ENCODE peak calls at places on chromosomes 2 and 18, in seven cellular contexts. One of them, this sample, is unnamed.

GRCh38 chr18:67380867-67381266 is 135.7 kb downstream of the DSEL start:
- DNase-seq in activated naive CD4-positive, alpha-beta T cell: no peak
- DNase-seq in Peyer's patch: no peak
- DNase-seq in GM23248: no peak
- DNase-seq in neural progenitor cell: no peak
- DNase-seq in NCI-H1417: no peak
- DNase-seq in HTR-8/SVneo: no peak
- DNase-seq in this sample: no peak

GRCh38 chr2:132270981-132271546 is 109.3 kb upstream of the ANKRD30BL start:
- DNase-seq in activated naive CD4-positive, alpha-beta T cell: no peak
- DNase-seq in Peyer's patch: no peak
- DNase-seq in GM23248: no peak
- DNase-seq in neural progenitor cell: no peak
- DNase-seq in NCI-H1417: no peak
- DNase-seq in HTR-8/SVneo: no peak
- DNase-seq in this sample: no peak

GRCh38 chr2:173145454-173145853 is 69.8 kb downstream of the MAP3K20 start:
- DNase-seq in activated naive CD4-positive, alpha-beta T cell: no peak
- DNase-seq in Peyer's patch: no peak
- DNase-seq in GM23248: no peak
- DNase-seq in neural progenitor cell: no peak
- DNase-seq in NCI-H1417: no peak
- DNase-seq in HTR-8/SVneo: no peak
- DNase-seq in this sample: no peak

GRCh38 chr2:1223791-1224190 is 189.5 kb upstream of the TPO start:
- DNase-seq in activated naive CD4-positive, alpha-beta T cell: no peak
- DNase-seq in Peyer's patch: no peak
- DNase-seq in GM23248: no peak
- DNase-seq in neural progenitor cell: no peak
- DNase-seq in NCI-H1417: no peak
- DNase-seq in HTR-8/SVneo: no peak
- DNase-seq in this sample: no peak

GRCh38 chr2:241959751-241960269 is 90.3 kb downstream of the RTP5 start:
- DNase-seq in activated naive CD4-positive, alpha-beta T cell: no peak
- DNase-seq in Peyer's patch: peak; percentile 7
- DNase-seq in GM23248: no peak
- DNase-seq in neural progenitor cell: no peak
- DNase-seq in NCI-H1417: no peak
- DNase-seq in HTR-8/SVneo: no peak
- DNase-seq in this sample: no peak

GRCh38 chr2:145744541-145745386 is 1224.8 kb upstream of the ZEB2 start:
- DNase-seq in activated naive CD4-positive, alpha-beta T cell: no peak
- DNase-seq in Peyer's patch: no peak
- DNase-seq in GM23248: peak; percentile 92
- DNase-seq in neural progenitor cell: no peak
- DNase-seq in NCI-H1417: no peak
- DNase-seq in HTR-8/SVneo: peak; percentile 33
- DNase-seq in this sample: no peak

GRCh38 chr18:8802031-8802679 is 96.8 kb downstream of the MTCL1 start:
- DNase-seq in activated naive CD4-positive, alpha-beta T cell: no peak
- DNase-seq in Peyer's patch: no peak
- DNase-seq in GM23248: no peak
- DNase-seq in neural progenitor cell: peak; percentile 24
- DNase-seq in NCI-H1417: no peak
- DNase-seq in HTR-8/SVneo: no peak
- DNase-seq in this sample: no peak

GRCh38 chr2:202158796-202159195 is 79.6 kb downstream of the SUMO1 start:
- DNase-seq in activated naive CD4-positive, alpha-beta T cell: no peak
- DNase-seq in Peyer's patch: no peak
- DNase-seq in GM23248: peak; percentile 43
- DNase-seq in neural progenitor cell: no peak
- DNase-seq in NCI-H1417: no peak
- DNase-seq in HTR-8/SVneo: peak; percentile 42
- DNase-seq in this sample: no peak

GRCh38 chr2:190407662-190408537 is at the start of gene MFSD6:
- DNase-seq in activated naive CD4-positive, alpha-beta T cell: peak; percentile 16
- DNase-seq in Peyer's patch: peak; percentile 87
- DNase-seq in GM23248: peak; percentile 55
- DNase-seq in neural progenitor cell: peak; percentile 85
- DNase-seq in NCI-H1417: peak; percentile 83
- DNase-seq in HTR-8/SVneo: peak; percentile 27
- DNase-seq in this sample: peak; percentile 82

GRCh38 chr2:163213699-163214098 is 375.1 kb upstream of the KCNH7 start:
- DNase-seq in activated naive CD4-positive, alpha-beta T cell: no peak
- DNase-seq in Peyer's patch: no peak
- DNase-seq in GM23248: peak; percentile 85
- DNase-seq in neural progenitor cell: no peak
- DNase-seq in NCI-H1417: no peak
- DNase-seq in HTR-8/SVneo: no peak
- DNase-seq in this sample: no peak

GRCh38 chr2:235946590-235946989 is 221.6 kb downstream of the GBX2 start:
- DNase-seq in activated naive CD4-positive, alpha-beta T cell: no peak
- DNase-seq in Peyer's patch: no peak
- DNase-seq in GM23248: no peak
- DNase-seq in neural progenitor cell: peak; percentile 55
- DNase-seq in NCI-H1417: no peak
- DNase-seq in HTR-8/SVneo: no peak
- DNase-seq in this sample: no peak

GRCh38 chr2:231189171-231189530 is 9.3 kb upstream of the ARMC9 start:
- DNase-seq in activated naive CD4-positive, alpha-beta T cell: no peak
- DNase-seq in Peyer's patch: no peak
- DNase-seq in GM23248: no peak
- DNase-seq in neural progenitor cell: no peak
- DNase-seq in NCI-H1417: no peak
- DNase-seq in HTR-8/SVneo: no peak
- DNase-seq in this sample: no peak

GRCh38 chr2:157264099-157264498 is 6.6 kb downstream of the GALNT5 start:
- DNase-seq in activated naive CD4-positive, alpha-beta T cell: no peak
- DNase-seq in Peyer's patch: no peak
- DNase-seq in GM23248: peak; percentile 80
- DNase-seq in neural progenitor cell: no peak
- DNase-seq in NCI-H1417: no peak
- DNase-seq in HTR-8/SVneo: no peak
- DNase-seq in this sample: no peak